ENCODE peak calls at places on chromosomes 7 and 10, in eight cellular contexts. E, F, M, D, P, J, G and U are unnamed samples.
A peak's percentile ranks its signal among the peaks of the same experiment; 100 is the strongest.

GRCh38 chr10:79385804-79386531 is 38.7 kb downstream of the PPIF start:
- DNase-seq in E (no peak), F (peak; percentile 85), M (no peak), D (no peak), P (no peak), J (peak; percentile 42), G (peak; percentile 37), U (peak; percentile 92)

GRCh38 chr10:100519321-100520051 is at the start of gene SEC31B:
- DNase-seq in E (no peak), F (peak; percentile 92), M (no peak), D (no peak), P (no peak), J (no peak), G (peak; percentile 40), U (no peak)

GRCh38 chr10:20207700-20208099 is 391.5 kb downstream of the PLXDC2 start:
- DNase-seq in E (no peak), F (no peak), M (no peak), D (no peak), P (no peak), J (no peak), G (no peak), U (no peak)

GRCh38 chr10:104441601-104442000 is 88.0 kb downstream of the CFAP58 start:
- DNase-seq in E (no peak), F (no peak), M (no peak), D (peak; percentile 83), P (no peak), J (no peak), G (no peak), U (no peak)

GRCh38 chr7:115260381-115260780 is 338.5 kb downstream of the MDFIC start:
- DNase-seq in E (no peak), F (no peak), M (no peak), D (peak; percentile 77), P (no peak), J (no peak), G (no peak), U (no peak)

GRCh38 chr10:114024876-114025609 is 18.6 kb upstream of the ADRB1 start:
- DNase-seq in E (no peak), F (no peak), M (no peak), D (peak; percentile 60), P (no peak), J (no peak), G (no peak), U (no peak)

GRCh38 chr7:2168612-2169312 is 64.0 kb downstream of the MAD1L1 start:
- DNase-seq in E (no peak), F (no peak), M (no peak), D (peak; percentile 5), P (no peak), J (no peak), G (no peak), U (no peak)

GRCh38 chr10:58555170-58555929 is 42.7 kb downstream of the BICC1 start:
- DNase-seq in E (no peak), F (no peak), M (no peak), D (no peak), P (no peak), J (no peak), G (no peak), U (no peak)

GRCh38 chr7:44574286-44574872 is 671 bp upstream of the DDX56 start:
- DNase-seq in E (no peak), F (no peak), M (no peak), D (no peak), P (no peak), J (no peak), G (no peak), U (peak; percentile 44)

GRCh38 chr10:1516492-1517224 is 220.7 kb downstream of the ADARB2 start:
- DNase-seq in E (no peak), F (peak; percentile 30), M (no peak), D (no peak), P (no peak), J (no peak), G (no peak), U (no peak)

GRCh38 chr7:1665721-1666250 is 4.3 kb upstream of the ELFN1 start:
- DNase-seq in E (no peak), F (peak; percentile 73), M (no peak), D (no peak), P (peak; percentile 10), J (peak; percentile 58), G (peak; percentile 70), U (peak; percentile 64)

GRCh38 chr7:141701489-141702046 is 398 bp downstream of the DENND11 start:
- DNase-seq in E (no peak), F (peak; percentile 81), M (peak; percentile 58), D (no peak), P (no peak), J (peak; percentile 77), G (peak; percentile 57), U (no peak)